ENCODE peak calls at places on chromosomes 5 and 9, in seven cellular contexts. Y is small intestine, V is A549, M is HTR-8/SVneo, H is aorta, P is EH, X is G401. L is an unnamed sample.

GRCh38 chr5:66744040-66744439 is 147.8 kb downstream of the MAST4 start:
- DNase-seq in Y (no peak), V (no peak), M (no peak), H (no peak), P (peak), X (no peak), L (no peak)

GRCh38 chr5:146109379-146109778 is 4.0 kb upstream of the PLAC8L1 start:
- DNase-seq in Y (no peak), V (no peak), M (no peak), H (no peak), P (no peak), X (no peak), L (no peak)

GRCh38 chr9:127694890-127695735 is 11.7 kb upstream of the CFAP157 start:
- DNase-seq in Y (no peak), V (no peak), M (no peak), H (no peak), P (peak), X (peak), L (no peak)

GRCh38 chr5:10958728-10959127 is 197.7 kb upstream of the DAP start:
- DNase-seq in Y (no peak), V (no peak), M (no peak), H (no peak), P (no peak), X (no peak), L (no peak)

GRCh38 chr5:10140195-10140973 is 109.3 kb downstream of the ATPSCKMT start:
- DNase-seq in Y (peak), V (peak), M (peak), H (no peak), P (peak), X (no peak), L (no peak)

GRCh38 chr5:156934450-156935211 is 28.4 kb downstream of the TIMD4 start:
- DNase-seq in Y (peak), V (peak), M (no peak), H (no peak), P (peak), X (peak), L (no peak)

GRCh38 chr5:55485073-55485472 is 49.7 kb downstream of the PLPP1 start:
- DNase-seq in Y (no peak), V (no peak), M (no peak), H (no peak), P (no peak), X (no peak), L (no peak)

GRCh38 chr9:109349431-109349846 is 28.6 kb upstream of the EPB41L4B start:
- DNase-seq in Y (no peak), V (peak), M (peak), H (no peak), P (peak), X (peak), L (no peak)

GRCh38 chr5:133952729-133953567 is 15.5 kb downstream of the C5orf15 start:
- DNase-seq in Y (peak), V (no peak), M (no peak), H (peak), P (peak), X (peak), L (no peak)

GRCh38 chr5:126348855-126349635 is 74.2 kb upstream of the GRAMD2B start:
- DNase-seq in Y (no peak), V (no peak), M (no peak), H (no peak), P (no peak), X (no peak), L (no peak)

GRCh38 chr9:698276-698675 is 143.2 kb upstream of the DMRT1 start:
- DNase-seq in Y (no peak), V (no peak), M (no peak), H (no peak), P (peak), X (no peak), L (no peak)

GRCh38 chr5:154779105-154779504 is 23.9 kb downstream of the LARP1 start:
- DNase-seq in Y (peak), V (peak), M (peak), H (no peak), P (peak), X (no peak), L (peak)

GRCh38 chr5:88944751-88945507 is 61.9 kb upstream of the MEF2C start:
- DNase-seq in Y (no peak), V (no peak), M (no peak), H (no peak), P (peak), X (no peak), L (no peak)

GRCh38 chr5:77428526-77428925 is 63.6 kb downstream of the WDR41 start:
- DNase-seq in Y (no peak), V (no peak), M (no peak), H (no peak), P (no peak), X (no peak), L (no peak)

GRCh38 chr9:95772320-95773060 is 103.0 kb upstream of the ERCC6L2 start:
- DNase-seq in Y (peak), V (no peak), M (no peak), H (no peak), P (peak), X (no peak), L (no peak)

GRCh38 chr5:54743997-54744788 is 226.6 kb downstream of the SNX18 start:
- DNase-seq in Y (peak), V (no peak), M (peak), H (no peak), P (peak), X (no peak), L (peak)

GRCh38 chr5:135546912-135547311 is 11.1 kb upstream of the NEUROG1 start:
- DNase-seq in Y (no peak), V (no peak), M (no peak), H (no peak), P (no peak), X (no peak), L (no peak)